ENCODE peak calls at places on chromosomes 6 and 20, in five cellular contexts. B, H, M, A and V are unnamed samples.

GRCh38 chr20:42341654-42342053 is 723.5 kb upstream of the CHD6 start:
- DNase-seq in A (no peak), M (no peak), H (no peak), B (no peak), V (no peak)

GRCh38 chr20:43508604-43509040 is 1.1 kb downstream of the L3MBTL1 start:
- DNase-seq in B (no peak), M (no peak), H (no peak), A (no peak), V (peak; percentile 3)

GRCh38 chr6:20877008-20877937 is 343.0 kb downstream of the CDKAL1 start:
- DNase-seq in H (peak; percentile 80), A (peak; percentile 32), B (peak; percentile 97), M (peak; percentile 77), V (peak; percentile 90)

GRCh38 chr6:102798631-102799030 is 1405.1 kb downstream of the GRIK2 start:
- DNase-seq in B (no peak), M (no peak), A (no peak), H (no peak), V (no peak)

GRCh38 chr20:14817121-14817520 is 479.7 kb upstream of the FLRT3 start:
- DNase-seq in B (no peak), H (no peak), M (no peak), A (no peak), V (no peak)

GRCh38 chr6:159908940-159909339 is 18.2 kb downstream of the MAS1 start:
- DNase-seq in A (no peak), B (no peak), H (no peak), M (no peak), V (no peak)

GRCh38 chr20:38073307-38074010 is 39.9 kb downstream of the RPRD1B start:
- DNase-seq in M (peak; percentile 57), H (no peak), B (peak; percentile 98), A (peak; percentile 74), V (peak; percentile 95)

GRCh38 chr20:1909097-1909496 is 13.9 kb downstream of the SIRPA start:
- DNase-seq in H (no peak), A (no peak), M (no peak), B (no peak), V (no peak)

GRCh38 chr6:13300649-13301590 is 27.4 kb downstream of the TBC1D7 start:
- DNase-seq in A (no peak), M (no peak), H (no peak), B (no peak), V (no peak)

GRCh38 chr6:11909696-11910132 is 102.4 kb upstream of the HIVEP1 start:
- DNase-seq in H (no peak), B (peak; percentile 88), M (no peak), A (no peak), V (peak; percentile 85)

GRCh38 chr20:60055740-60056139 is 97.5 kb downstream of the CDH26 start:
- DNase-seq in H (no peak), M (peak; percentile 58), B (no peak), A (no peak), V (no peak)

GRCh38 chr20:407953-408842 is at the start of gene RBCK1:
- DNase-seq in M (peak; percentile 93), A (peak; percentile 91), B (peak; percentile 54), H (no peak), V (peak; percentile 56)

GRCh38 chr6:7045331-7045730 is 62.4 kb upstream of the RREB1 start:
- DNase-seq in A (no peak), H (no peak), M (no peak), B (no peak), V (no peak)

GRCh38 chr6:131216277-131216676 is 81.0 kb downstream of the AKAP7 start:
- DNase-seq in A (no peak), B (peak; percentile 1), M (no peak), H (no peak), V (no peak)

GRCh38 chr6:150331344-150331743 is 37.5 kb upstream of the IYD start:
- DNase-seq in B (no peak), M (no peak), A (no peak), H (no peak), V (no peak)

GRCh38 chr20:31475032-31475431 is at the start of the genes DEFB124 and REM1:
- DNase-seq in B (no peak), H (no peak), A (peak; percentile 40), M (no peak), V (no peak)

GRCh38 chr6:131282417-131282816 is 147.2 kb downstream of the AKAP7 start:
- DNase-seq in B (no peak), A (no peak), H (no peak), M (no peak), V (no peak)

GRCh38 chr6:127547909-127548649 is 28.9 kb upstream of the C6orf58 start:
- DNase-seq in B (no peak), H (no peak), A (no peak), M (no peak), V (no peak)

GRCh38 chr6:127550403-127550802 is 26.6 kb upstream of the C6orf58 start:
- DNase-seq in M (no peak), B (peak; percentile 74), A (no peak), H (no peak), V (no peak)

DNA sequence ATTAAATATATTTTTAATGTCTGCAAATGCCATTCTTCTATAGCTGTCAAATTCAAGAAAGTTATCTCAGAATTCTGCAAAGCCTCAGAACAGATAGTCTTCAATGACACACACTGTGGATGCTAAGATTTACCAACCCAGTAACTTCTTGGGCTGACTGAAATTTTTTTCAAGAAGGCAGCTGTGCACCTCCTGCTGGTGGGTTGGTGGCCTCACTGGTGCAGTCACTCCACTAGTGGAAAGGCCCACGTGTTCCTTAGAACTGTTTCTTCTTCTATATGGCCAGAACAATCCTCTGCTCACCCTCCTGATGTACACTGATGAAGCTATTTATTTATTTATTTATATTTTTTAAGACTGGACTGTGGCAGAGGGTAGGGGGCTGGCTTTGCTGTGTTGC is 28.1 kb upstream of the MTCL3 start:
- DNase-seq in M (no peak), B (no peak), H (no peak), A (no peak), V (no peak)
- TF ChIP-seq CTCF in M (peak; percentile 10), B (peak; percentile 26), H (peak; percentile 23), A (no peak), V (peak; percentile 60)

GRCh38 chr6:151762817-151763216 is 44.7 kb upstream of the ESR1 start:
- DNase-seq in B (no peak), H (no peak), M (no peak), A (no peak), V (no peak)

GRCh38 chr6:151765444-151765886 is 42.0 kb upstream of the ESR1 start:
- DNase-seq in M (no peak), H (peak; percentile 57), B (peak; percentile 85), A (peak; percentile 60), V (peak; percentile 95)

GRCh38 chr6:151760486-151760885 is 47.0 kb upstream of the ESR1 start:
- DNase-seq in M (no peak), A (no peak), B (no peak), H (no peak), V (no peak)

GRCh38 chr6:151763303-151763702 is 44.2 kb upstream of the ESR1 start:
- DNase-seq in B (peak; percentile 16), M (no peak), H (peak; percentile 46), A (no peak), V (peak; percentile 52)

DNA sequence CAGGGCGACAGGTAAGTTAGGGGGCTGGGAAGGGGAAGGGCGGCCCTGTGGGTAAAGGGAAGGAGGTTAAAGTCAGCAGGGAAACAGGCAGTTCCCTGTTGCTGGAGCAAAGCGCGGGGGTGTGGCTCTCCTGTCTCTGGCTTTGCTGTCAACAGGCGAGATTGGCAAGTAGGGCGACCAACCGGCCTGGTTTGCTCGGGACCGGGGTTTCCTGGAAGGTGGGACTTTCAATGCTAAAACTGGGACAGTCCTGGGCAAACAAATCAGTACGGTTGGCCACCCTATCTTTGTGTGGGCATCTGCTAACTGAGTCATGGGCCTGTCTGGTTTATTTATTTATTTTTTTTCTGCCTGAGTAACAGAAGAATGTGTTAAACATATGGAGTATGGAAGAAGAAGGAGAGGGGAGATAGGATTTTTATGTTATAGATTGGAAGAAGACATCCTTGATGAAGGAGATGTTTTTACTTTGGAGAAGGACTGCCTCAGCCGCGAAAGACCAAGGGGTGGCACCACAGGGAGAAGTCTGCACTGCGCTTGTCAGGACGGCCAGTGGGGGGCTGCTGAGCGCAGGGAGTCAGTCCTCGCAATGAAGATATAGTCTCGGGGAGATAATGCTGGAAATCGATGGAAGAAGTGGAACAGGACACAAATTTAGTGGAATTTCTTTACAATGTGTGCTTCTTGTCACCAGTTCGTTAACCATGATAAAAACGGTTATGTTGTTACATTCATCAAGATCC is 43.4 kb upstream of the ESR1 start:
- DNase-seq in A (peak; percentile 91), H (peak; percentile 88), M (peak; percentile 73), B (peak; percentile 81), V (peak; percentile 93)
- H3K27ac ChIP-seq in A (no peak overlapping the region), H (peak overlapping the region; percentile 62), M (no peak overlapping the region), B (peak overlapping the region; percentile 43), V (peak overlapping the region; percentile 27)

DNA sequence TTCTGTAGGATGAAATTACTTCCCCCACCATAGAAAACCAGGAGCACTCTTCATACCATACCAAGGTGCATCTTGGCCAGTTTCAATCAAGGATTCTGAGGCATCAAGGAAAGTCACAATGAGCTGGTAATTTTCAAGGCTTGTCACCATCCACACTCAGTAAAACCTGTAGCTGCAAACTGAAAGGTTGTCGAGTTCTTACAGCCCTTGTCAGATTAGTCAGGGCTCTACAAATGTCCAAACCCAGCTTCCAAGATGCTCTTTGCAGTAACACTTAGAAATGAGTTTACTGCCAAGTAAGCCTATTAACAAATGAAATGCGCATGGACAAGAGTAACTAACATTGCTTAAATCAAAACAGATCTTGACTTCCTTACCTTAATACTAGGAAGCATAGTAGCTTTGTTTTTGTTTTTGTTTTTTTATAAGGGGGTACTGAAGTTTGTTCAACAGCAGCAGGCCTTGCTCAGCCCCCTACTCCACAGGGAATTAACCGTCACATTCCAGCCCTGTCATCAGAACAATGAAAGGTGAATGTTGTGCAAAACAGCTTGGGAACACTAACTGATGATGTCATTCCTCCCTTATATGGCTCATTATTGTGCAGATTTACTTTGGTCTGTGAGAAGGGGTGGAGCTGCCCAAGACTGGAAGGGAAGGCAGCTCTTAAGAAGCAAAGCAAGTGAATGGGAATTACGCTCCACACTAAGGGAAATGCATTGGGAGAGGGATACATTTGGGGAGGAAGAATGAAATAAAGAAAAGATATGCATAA is 49.9 kb upstream of the TMEM30A start:
- DNase-seq in M (no peak), B (peak; percentile 74), A (no peak), H (no peak), V (peak; percentile 49)
- H3K27me3 ChIP-seq in M (no peaks in the 10 kb centered on the region), B (no peaks in the 10 kb centered on the region), A (no peaks in the 10 kb centered on the region), H (peaks cover 12% of the 10 kb centered on the region), V (no peaks in the 10 kb centered on the region)

GRCh38 chr6:40805336-40805735 is 218.2 kb upstream of the LRFN2 start:
- DNase-seq in B (no peak), A (no peak), H (no peak), M (no peak), V (no peak)

GRCh38 chr6:40803897-40804702 is 216.9 kb upstream of the LRFN2 start:
- DNase-seq in H (no peak), M (no peak), B (no peak), A (no peak), V (no peak)

GRCh38 chr6:40806479-40806878 is 219.3 kb upstream of the LRFN2 start:
- DNase-seq in M (no peak), B (no peak), A (no peak), H (no peak), V (no peak)

GRCh38 chr6:40802481-40802880 is 215.3 kb upstream of the LRFN2 start:
- DNase-seq in B (no peak), H (no peak), A (no peak), M (no peak), V (no peak)

DNA sequence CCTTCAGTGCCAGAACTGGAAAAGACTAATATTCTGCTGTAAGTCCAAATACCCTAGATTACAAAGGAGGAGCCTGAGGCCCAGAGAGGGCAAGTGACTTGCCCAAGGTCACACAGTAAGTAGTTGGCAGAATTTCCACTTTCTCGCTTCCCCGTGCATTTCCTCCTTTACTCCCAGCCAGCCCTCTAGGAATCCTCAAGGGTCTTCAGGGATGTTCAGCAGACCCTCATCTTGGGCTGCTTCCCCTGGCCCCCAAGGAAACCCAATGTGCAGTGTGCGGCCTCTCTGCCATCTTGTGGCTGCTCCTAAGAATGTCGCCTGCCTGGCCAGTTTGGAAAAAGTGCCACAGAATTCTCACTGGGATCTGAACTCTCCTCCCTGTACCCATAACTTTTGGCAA is 217.7 kb upstream of the LRFN2 start:
- DNase-seq in H (no peak), M (no peak), A (no peak), B (no peak), V (no peak)
- TF ChIP-seq CTCF in H (peak; percentile 31), M (no peak), A (no peak), B (peak; percentile 19), V (peak; percentile 57)